ENCODE peak calls at places on chromosome 22, in ten cellular contexts. Y, I, K, H, R, D, W, M, E and O are unnamed samples.

GRCh38 chr22:22996511-22997261 is 73.6 kb upstream of the GNAZ start:
- DNase-seq in Y (no peak), I (no peak), K (no peak), H (no peak), R (no peak), D (no peak), W (no peak), M (no peak), E (no peak), O (no peak)

GRCh38 chr22:38783095-38783710 is 10.7 kb downstream of the DNAL4 start:
- DNase-seq in Y (no peak), I (no peak), K (no peak), H (no peak), R (no peak), D (peak; percentile 26), W (no peak), M (no peak), E (no peak), O (no peak)

GRCh38 chr22:27850000-27850465 is 48.5 kb upstream of the MN1 start:
- DNase-seq in Y (peak; percentile 42), I (no peak), K (no peak), H (no peak), R (peak; percentile 27), D (peak; percentile 80), W (peak; percentile 27), M (no peak), E (no peak), O (no peak)

GRCh38 chr22:43273902-43274484 is 69.2 kb downstream of the SCUBE1 start:
- DNase-seq in Y (peak; percentile 51), I (peak; percentile 60), K (no peak), H (peak; percentile 71), R (peak; percentile 88), D (peak; percentile 71), W (no peak), M (peak; percentile 75), E (no peak), O (peak; percentile 73)

GRCh38 chr22:48828688-48829087 is 999.0 kb downstream of the BRD1 start:
- DNase-seq in Y (no peak), I (no peak), K (no peak), H (no peak), R (no peak), D (no peak), W (no peak), M (no peak), E (no peak), O (no peak)

GRCh38 chr22:38655532-38656255 is 498 bp downstream of the FAM227A start:
- DNase-seq in Y (peak; percentile 30), I (no peak), K (no peak), H (peak; percentile 44), R (no peak), D (peak; percentile 16), W (no peak), M (no peak), E (no peak), O (no peak)

GRCh38 chr22:42673898-42674390 is 24.8 kb upstream of the CYB5R3 start:
- DNase-seq in Y (no peak), I (no peak), K (no peak), H (no peak), R (peak; percentile 23), D (peak; percentile 69), W (no peak), M (no peak), E (no peak), O (no peak)

GRCh38 chr22:33162196-33162595 is 104.0 kb upstream of the SYN3 start:
- DNase-seq in Y (no peak), I (no peak), K (no peak), H (no peak), R (peak; percentile 61), D (no peak), W (no peak), M (no peak), E (no peak), O (no peak)

GRCh38 chr22:36773935-36774334 is 2.0 kb downstream of the IFT27 start:
- DNase-seq in Y (no peak), I (peak; percentile 35), K (no peak), H (peak; percentile 47), R (peak; percentile 31), D (peak; percentile 63), W (no peak), M (no peak), E (no peak), O (peak; percentile 60)

GRCh38 chr22:27668828-27669797 is 132.4 kb downstream of the MN1 start:
- DNase-seq in Y (no peak), I (peak; percentile 15), K (no peak), H (peak; percentile 9), R (peak; percentile 71), D (peak; percentile 71), W (no peak), M (peak; percentile 61), E (no peak), O (peak; percentile 62)

GRCh38 chr22:35978889-35979288 is 49.7 kb downstream of the RBFOX2 start:
- DNase-seq in Y (no peak), I (no peak), K (no peak), H (no peak), R (no peak), D (peak; percentile 46), W (no peak), M (no peak), E (no peak), O (no peak)

GRCh38 chr22:32842486-32842885 is 41.0 kb downstream of the TIMP3 start:
- DNase-seq in Y (no peak), I (no peak), K (no peak), H (no peak), R (no peak), D (no peak), W (no peak), M (no peak), E (no peak), O (no peak)

GRCh38 chr22:46057762-46058420 is 80.9 kb upstream of the WNT7B start:
- DNase-seq in Y (no peak), I (peak; percentile 64), K (no peak), H (peak; percentile 91), R (no peak), D (peak; percentile 51), W (no peak), M (no peak), E (no peak), O (peak; percentile 85)

GRCh38 chr22:35380537-35381423 is at the start of gene HMOX1:
- DNase-seq in Y (no peak), I (peak; percentile 66), K (peak; percentile 56), H (no peak), R (peak; percentile 84), D (peak; percentile 94), W (no peak), M (peak; percentile 91), E (no peak), O (peak; percentile 70)

GRCh38 chr22:38796262-38796957 is 2.5 kb upstream of the DNAL4 start:
- DNase-seq in Y (no peak), I (no peak), K (no peak), H (no peak), R (no peak), D (peak; percentile 64), W (no peak), M (no peak), E (no peak), O (no peak)

GRCh38 chr22:44532466-44533025 is 34.5 kb upstream of the RTL6 start:
- DNase-seq in Y (no peak), I (no peak), K (peak; percentile 87), H (no peak), R (no peak), D (no peak), W (no peak), M (no peak), E (no peak), O (no peak)

GRCh38 chr22:44783581-44783980 is 31.2 kb downstream of the ARHGAP8 start:
- DNase-seq in Y (no peak), I (no peak), K (no peak), H (no peak), R (no peak), D (no peak), W (no peak), M (no peak), E (no peak), O (no peak)

GRCh38 chr22:42847110-42847509 is 10.0 kb downstream of the ARFGAP3 start:
- DNase-seq in Y (no peak), I (no peak), K (no peak), H (no peak), R (no peak), D (no peak), W (no peak), M (no peak), E (no peak), O (no peak)

GRCh38 chr22:44583076-44583760 is 85.2 kb upstream of the RTL6 start:
- DNase-seq in Y (no peak), I (peak; percentile 3), K (peak; percentile 20), H (no peak), R (no peak), D (peak; percentile 41), W (no peak), M (no peak), E (no peak), O (no peak)

GRCh38 chr22:32897400-32897799 is 95.9 kb downstream of the TIMP3 start:
- DNase-seq in Y (no peak), I (no peak), K (no peak), H (no peak), R (peak; percentile 62), D (peak; percentile 37), W (no peak), M (no peak), E (no peak), O (no peak)

GRCh38 chr22:44666207-44666585 is 35.8 kb upstream of the PRR5 start:
- DNase-seq in Y (no peak), I (no peak), K (no peak), H (no peak), R (no peak), D (no peak), W (no peak), M (no peak), E (no peak), O (no peak)

GRCh38 chr22:27105142-27106025 is 448.0 kb downstream of the MIAT start:
- DNase-seq in Y (no peak), I (no peak), K (no peak), H (no peak), R (no peak), D (peak; percentile 92), W (no peak), M (no peak), E (no peak), O (no peak)

GRCh38 chr22:31944700-31945477 is 554 bp downstream of the YWHAH start:
- DNase-seq in Y (no peak), I (peak; percentile 27), K (peak; percentile 78), H (peak; percentile 53), R (peak; percentile 41), D (no peak), W (no peak), M (peak; percentile 52), E (no peak), O (peak; percentile 21)

GRCh38 chr22:46068176-46068907 is 82.0 kb upstream of the PPARA start:
- DNase-seq in Y (no peak), I (peak; percentile 69), K (no peak), H (no peak), R (no peak), D (no peak), W (no peak), M (no peak), E (no peak), O (no peak)

GRCh38 chr22:25208328-25208727 is 8.7 kb downstream of the CRYBB3 start:
- DNase-seq in Y (no peak), I (no peak), K (no peak), H (no peak), R (no peak), D (no peak), W (no peak), M (no peak), E (no peak), O (no peak)

GRCh38 chr22:20567993-20568417 is 60.6 kb downstream of the MED15 start:
- DNase-seq in Y (no peak), I (peak; percentile 77), K (no peak), H (no peak), R (peak; percentile 51), D (peak; percentile 60), W (no peak), M (no peak), E (no peak), O (no peak)

GRCh38 chr22:29907753-29908515 is 25.0 kb downstream of the MTMR3 start:
- DNase-seq in Y (no peak), I (peak; percentile 96), K (peak; percentile 2), H (no peak), R (peak; percentile 47), D (peak; percentile 95), W (no peak), M (peak; percentile 71), E (no peak), O (peak; percentile 73)

GRCh38 chr22:31106001-31106571 is 1.3 kb downstream of the SELENOM start:
- DNase-seq in Y (no peak), I (peak; percentile 5), K (no peak), H (no peak), R (peak; percentile 39), D (no peak), W (no peak), M (no peak), E (no peak), O (no peak)